ENCODE peak calls at places on chromosome 17, in six cellular contexts. One of them, this sample, is unnamed.
A peak's percentile ranks its signal among the peaks of the same experiment; 100 is the strongest.

GRCh38 chr17:11334493-11334892 is 93.5 kb downstream of the SHISA6 start:
- DNase-seq in A673: no peak
- DNase-seq in WTC11: no peak
- DNase-seq in Peyer's patch: no peak
- DNase-seq in body of pancreas: no peak
- DNase-seq in RWPE2: no peak
- DNase-seq in this sample: no peak

GRCh38 chr17:40347319-40348135 is 17.0 kb downstream of the GJD3 start:
- DNase-seq in A673: no peak
- DNase-seq in WTC11: no peak
- DNase-seq in Peyer's patch: no peak
- DNase-seq in body of pancreas: no peak
- DNase-seq in RWPE2: no peak
- DNase-seq in this sample: no peak

GRCh38 chr17:58344791-58345157 is 7.2 kb downstream of the SUPT4H1 start:
- DNase-seq in A673: no peak
- DNase-seq in WTC11: no peak
- DNase-seq in Peyer's patch: no peak
- DNase-seq in body of pancreas: no peak
- DNase-seq in RWPE2: no peak
- DNase-seq in this sample: no peak

GRCh38 chr17:80265205-80266068 is 4.8 kb downstream of the RNF213 start:
- DNase-seq in A673: no peak
- DNase-seq in WTC11: no peak
- DNase-seq in Peyer's patch: no peak
- DNase-seq in body of pancreas: no peak
- DNase-seq in RWPE2: no peak
- DNase-seq in this sample: no peak

GRCh38 chr17:19238167-19238505 is 970 bp downstream of the EPN2 start:
- DNase-seq in A673: peak; percentile 41
- DNase-seq in WTC11: peak; percentile 38
- DNase-seq in Peyer's patch: peak; percentile 59
- DNase-seq in body of pancreas: peak; percentile 44
- DNase-seq in RWPE2: no peak
- DNase-seq in this sample: peak; percentile 14

GRCh38 chr17:65099941-65100315 is 37.2 kb upstream of the RGS9 start:
- DNase-seq in A673: peak; percentile 33
- DNase-seq in WTC11: no peak
- DNase-seq in Peyer's patch: peak; percentile 62
- DNase-seq in body of pancreas: peak; percentile 48
- DNase-seq in RWPE2: no peak
- DNase-seq in this sample: peak; percentile 11

GRCh38 chr17:59846391-59847165 is 46.2 kb downstream of the TUBD1 start:
- DNase-seq in A673: no peak
- DNase-seq in WTC11: no peak
- DNase-seq in Peyer's patch: no peak
- DNase-seq in body of pancreas: peak; percentile 76
- DNase-seq in RWPE2: no peak
- DNase-seq in this sample: peak; percentile 64

GRCh38 chr17:67562036-67562435 is 155.7 kb upstream of the NOL11 start:
- DNase-seq in A673: no peak
- DNase-seq in WTC11: no peak
- DNase-seq in Peyer's patch: no peak
- DNase-seq in body of pancreas: no peak
- DNase-seq in RWPE2: no peak
- DNase-seq in this sample: no peak

GRCh38 chr17:49104511-49105074 is 28.0 kb upstream of the B4GALNT2 start:
- DNase-seq in A673: no peak
- DNase-seq in WTC11: no peak
- DNase-seq in Peyer's patch: no peak
- DNase-seq in body of pancreas: no peak
- DNase-seq in RWPE2: no peak
- DNase-seq in this sample: no peak

GRCh38 chr17:30586818-30587595 is 109.8 kb downstream of the GOSR1 start:
- DNase-seq in A673: no peak
- DNase-seq in WTC11: no peak
- DNase-seq in Peyer's patch: no peak
- DNase-seq in body of pancreas: no peak
- DNase-seq in RWPE2: no peak
- DNase-seq in this sample: peak; percentile 21

GRCh38 chr17:40516581-40517285 is 15.3 kb upstream of the TNS4 start:
- DNase-seq in A673: no peak
- DNase-seq in WTC11: no peak
- DNase-seq in Peyer's patch: no peak
- DNase-seq in body of pancreas: no peak
- DNase-seq in RWPE2: peak; percentile 70
- DNase-seq in this sample: peak; percentile 94

GRCh38 chr17:1460233-1460632 is 4.2 kb upstream of the CRK start:
- DNase-seq in A673: no peak
- DNase-seq in WTC11: no peak
- DNase-seq in Peyer's patch: peak; percentile 89
- DNase-seq in body of pancreas: peak; percentile 97
- DNase-seq in RWPE2: no peak
- DNase-seq in this sample: peak; percentile 58

GRCh38 chr17:7873051-7873450 is 15.2 kb downstream of the CYB5D1 start:
- DNase-seq in A673: no peak
- DNase-seq in WTC11: no peak
- DNase-seq in Peyer's patch: no peak
- DNase-seq in body of pancreas: no peak
- DNase-seq in RWPE2: no peak
- DNase-seq in this sample: no peak

GRCh38 chr17:33292981-33293867 is at the start of gene ASIC2:
- DNase-seq in A673: peak; percentile 69
- DNase-seq in WTC11: peak; percentile 68
- DNase-seq in Peyer's patch: peak; percentile 73
- DNase-seq in body of pancreas: no peak
- DNase-seq in RWPE2: peak; percentile 67
- DNase-seq in this sample: no peak

GRCh38 chr17:2776589-2777241 is 19.5 kb upstream of the RAP1GAP2 start:
- DNase-seq in A673: no peak
- DNase-seq in WTC11: peak; percentile 76
- DNase-seq in Peyer's patch: peak; percentile 78
- DNase-seq in body of pancreas: no peak
- DNase-seq in RWPE2: no peak
- DNase-seq in this sample: peak; percentile 7

GRCh38 chr17:40168262-40168832 is 8.9 kb upstream of the RAPGEFL1 start:
- DNase-seq in A673: peak; percentile 41
- DNase-seq in WTC11: no peak
- DNase-seq in Peyer's patch: no peak
- DNase-seq in body of pancreas: peak; percentile 72
- DNase-seq in RWPE2: no peak
- DNase-seq in this sample: peak; percentile 88

GRCh38 chr17:78737332-78737731 is 44.7 kb downstream of the CYTH1 start:
- DNase-seq in A673: peak; percentile 77
- DNase-seq in WTC11: no peak
- DNase-seq in Peyer's patch: no peak
- DNase-seq in body of pancreas: no peak
- DNase-seq in RWPE2: no peak
- DNase-seq in this sample: no peak

GRCh38 chr17:1112875-1113274 is 66.9 kb downstream of the ABR start:
- DNase-seq in A673: peak; percentile 48
- DNase-seq in WTC11: peak; percentile 39
- DNase-seq in Peyer's patch: no peak
- DNase-seq in body of pancreas: no peak
- DNase-seq in RWPE2: no peak
- DNase-seq in this sample: no peak

GRCh38 chr17:83194189-83194565 is 114.8 kb downstream of the METRNL start:
- DNase-seq in A673: no peak
- DNase-seq in WTC11: no peak
- DNase-seq in Peyer's patch: peak; percentile 30
- DNase-seq in body of pancreas: peak; percentile 3
- DNase-seq in RWPE2: peak; percentile 56
- DNase-seq in this sample: no peak

GRCh38 chr17:17890773-17891759 is 54.3 kb upstream of the SREBF1 start:
- DNase-seq in A673: peak; percentile 59
- DNase-seq in WTC11: peak; percentile 70
- DNase-seq in Peyer's patch: peak; percentile 70
- DNase-seq in body of pancreas: peak; percentile 62
- DNase-seq in RWPE2: no peak
- DNase-seq in this sample: peak; percentile 65

GRCh38 chr17:67421869-67422273 is 44.8 kb downstream of the PITPNC1 start:
- DNase-seq in A673: peak; percentile 70
- DNase-seq in WTC11: no peak
- DNase-seq in Peyer's patch: no peak
- DNase-seq in body of pancreas: peak; percentile 84
- DNase-seq in RWPE2: peak; percentile 76
- DNase-seq in this sample: peak; percentile 66

GRCh38 chr17:57612202-57613071 is 132.7 kb downstream of the CCDC182 start:
- DNase-seq in A673: peak; percentile 37
- DNase-seq in WTC11: peak; percentile 41
- DNase-seq in Peyer's patch: no peak
- DNase-seq in body of pancreas: no peak
- DNase-seq in RWPE2: no peak
- DNase-seq in this sample: no peak

GRCh38 chr17:41919840-41920579 is 1.3 kb upstream of the ACLY start:
- DNase-seq in A673: no peak
- DNase-seq in WTC11: peak; percentile 21
- DNase-seq in Peyer's patch: no peak
- DNase-seq in body of pancreas: peak; percentile 25
- DNase-seq in RWPE2: no peak
- DNase-seq in this sample: no peak

GRCh38 chr17:10743316-10744009 is 13.6 kb upstream of the TMEM220 start:
- DNase-seq in A673: no peak
- DNase-seq in WTC11: no peak
- DNase-seq in Peyer's patch: no peak
- DNase-seq in body of pancreas: no peak
- DNase-seq in RWPE2: no peak
- DNase-seq in this sample: no peak

GRCh38 chr17:4161179-4161559 is 18.2 kb downstream of the CYB5D2 start:
- DNase-seq in A673: no peak
- DNase-seq in WTC11: peak; percentile 21
- DNase-seq in Peyer's patch: no peak
- DNase-seq in body of pancreas: no peak
- DNase-seq in RWPE2: peak; percentile 84
- DNase-seq in this sample: peak; percentile 35

GRCh38 chr17:59436900-59437299 is 105.4 kb downstream of the YPEL2 start:
- DNase-seq in A673: no peak
- DNase-seq in WTC11: no peak
- DNase-seq in Peyer's patch: no peak
- DNase-seq in body of pancreas: no peak
- DNase-seq in RWPE2: no peak
- DNase-seq in this sample: no peak

GRCh38 chr17:80879723-80880649 is 111.7 kb upstream of the CHMP6 start:
- DNase-seq in A673: no peak
- DNase-seq in WTC11: no peak
- DNase-seq in Peyer's patch: no peak
- DNase-seq in body of pancreas: no peak
- DNase-seq in RWPE2: peak; percentile 51
- DNase-seq in this sample: no peak

GRCh38 chr17:64732336-64733006 is 70.4 kb upstream of the SMURF2 start:
- DNase-seq in A673: no peak
- DNase-seq in WTC11: no peak
- DNase-seq in Peyer's patch: no peak
- DNase-seq in body of pancreas: peak; percentile 20
- DNase-seq in RWPE2: no peak
- DNase-seq in this sample: no peak

GRCh38 chr17:68600123-68600880 is 865 bp downstream of the FAM20A start:
- DNase-seq in A673: no peak
- DNase-seq in WTC11: peak; percentile 81
- DNase-seq in Peyer's patch: peak; percentile 50
- DNase-seq in body of pancreas: peak; percentile 43
- DNase-seq in RWPE2: no peak
- DNase-seq in this sample: peak; percentile 62

DNA sequence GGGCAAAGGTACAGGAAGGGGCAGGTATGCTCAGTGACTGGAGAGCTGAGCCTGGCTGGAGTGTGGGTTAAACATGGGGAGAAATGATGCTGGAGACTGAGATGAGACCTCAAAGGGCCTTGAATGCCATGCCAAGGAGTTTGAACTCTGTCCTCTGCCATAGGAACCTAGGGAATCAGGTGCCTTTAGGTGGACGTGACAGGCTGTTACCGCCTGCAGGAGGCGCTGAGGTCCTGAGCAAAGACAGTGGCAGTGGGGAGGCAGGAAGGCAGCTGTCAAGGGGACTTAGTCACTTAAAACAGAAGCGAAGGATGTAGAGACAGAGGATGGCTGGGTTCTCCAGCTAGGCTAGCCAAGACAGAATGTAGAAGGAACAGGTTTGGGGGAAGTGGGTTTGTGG is 9.1 kb downstream of the PSMB3 start:
- DNase-seq in A673: no peak
- DNase-seq in WTC11: peak; percentile 73
- DNase-seq in Peyer's patch: no peak
- DNase-seq in body of pancreas: no peak
- DNase-seq in RWPE2: no peak
- DNase-seq in this sample: peak; percentile 73
- TF ChIP-seq CTCF in A673: peak; percentile 47
- TF ChIP-seq CTCF in WTC11: peak; percentile 44
- TF ChIP-seq CTCF in Peyer's patch: no peak
- TF ChIP-seq CTCF in body of pancreas: no peak
- TF ChIP-seq CTCF in RWPE2: no peak
- TF ChIP-seq CTCF in this sample: peak; percentile 78

DNA sequence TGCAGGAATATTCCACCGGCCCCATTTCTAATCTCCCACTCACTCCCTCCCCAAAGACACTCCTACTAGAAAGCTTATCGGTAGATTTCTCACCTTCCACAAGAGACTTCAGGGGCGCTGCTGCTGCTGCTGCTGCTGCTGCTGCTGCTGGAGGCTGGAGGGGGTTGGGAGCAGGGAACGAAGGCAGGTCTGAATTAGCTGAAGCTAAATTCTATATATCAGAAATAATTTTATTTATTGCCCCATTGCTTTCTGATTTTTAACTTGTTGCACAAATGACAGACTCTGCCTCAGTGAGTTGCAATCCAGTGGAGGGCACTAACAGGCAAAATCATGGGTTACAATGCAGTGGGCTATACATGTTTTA is 25.8 kb upstream of the HLF start:
- DNase-seq in A673: peak; percentile 35
- DNase-seq in WTC11: peak; percentile 36
- DNase-seq in Peyer's patch: peak; percentile 51
- DNase-seq in body of pancreas: peak; percentile 13
- DNase-seq in RWPE2: no peak
- DNase-seq in this sample: no peak
- TF ChIP-seq CTCF in A673: peak; percentile 30
- TF ChIP-seq CTCF in WTC11: no peak
- TF ChIP-seq CTCF in Peyer's patch: no peak
- TF ChIP-seq CTCF in body of pancreas: no peak
- TF ChIP-seq CTCF in RWPE2: no peak
- TF ChIP-seq CTCF in this sample: no peak

GRCh38 chr17:44968225-44969143 is at the start of gene C1QL1:
- DNase-seq in A673: peak; percentile 79
- DNase-seq in WTC11: peak; percentile 97
- DNase-seq in Peyer's patch: peak; percentile 92
- DNase-seq in body of pancreas: peak; percentile 93
- DNase-seq in RWPE2: peak; percentile 93
- DNase-seq in this sample: peak; percentile 98
- TF ChIP-seq CTCF in A673: no peak
- TF ChIP-seq CTCF in WTC11: no peak
- TF ChIP-seq CTCF in Peyer's patch: no peak
- TF ChIP-seq CTCF in body of pancreas: peak; percentile 28
- TF ChIP-seq CTCF in RWPE2: no peak
- TF ChIP-seq CTCF in this sample: peak; percentile 21

DNA sequence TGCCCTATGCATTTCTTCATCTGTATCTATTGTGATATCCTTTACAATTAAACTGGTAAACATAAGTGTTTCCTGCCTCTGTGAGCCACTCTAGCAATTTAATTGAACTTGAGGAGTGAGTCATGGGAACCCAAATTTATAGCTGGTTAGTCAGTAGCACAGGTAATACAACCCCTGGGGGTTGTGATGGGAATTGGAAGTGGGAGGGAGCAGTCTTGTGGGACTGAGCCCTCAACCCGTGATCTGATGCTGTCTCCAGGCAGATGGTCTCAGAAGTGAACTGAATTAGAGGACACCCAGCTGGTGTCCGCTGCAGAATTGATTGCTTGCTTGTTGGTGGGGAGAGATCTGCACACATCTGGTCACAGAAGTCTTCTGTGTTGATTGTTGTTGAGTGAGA is 7.7 kb upstream of the ST6GALNAC2 start:
- DNase-seq in A673: no peak
- DNase-seq in WTC11: no peak
- DNase-seq in Peyer's patch: no peak
- DNase-seq in body of pancreas: no peak
- DNase-seq in RWPE2: no peak
- DNase-seq in this sample: no peak
- TF ChIP-seq CTCF in A673: no peak
- TF ChIP-seq CTCF in WTC11: no peak
- TF ChIP-seq CTCF in Peyer's patch: no peak
- TF ChIP-seq CTCF in body of pancreas: no peak
- TF ChIP-seq CTCF in RWPE2: peak; percentile 84
- TF ChIP-seq CTCF in this sample: no peak

This sample was measured in Calu3.